ENCODE peak calls at places on chromosome 22, in nine cellular contexts. R, F, K, P, G, U, X, N and T are unnamed samples.

GRCh38 chr22:49151256-49152131 is 676.2 kb downstream of the BRD1 start:
- DNase-seq in R (no peak), F (no peak), K (no peak), P (no peak), G (no peak), U (no peak), X (no peak), N (no peak), T (no peak)

GRCh38 chr22:28244760-28245159 is 325.7 kb upstream of the PITPNB start:
- DNase-seq in R (no peak), F (no peak), K (no peak), P (no peak), G (no peak), U (no peak), X (no peak), N (no peak), T (no peak)

GRCh38 chr22:46844606-46845210 is 82.3 kb downstream of the TBC1D22A start:
- DNase-seq in R (no peak), F (no peak), K (no peak), P (no peak), G (no peak), U (no peak), X (no peak), N (no peak), T (no peak)

GRCh38 chr22:37930270-37930951 is 23.0 kb downstream of the C22orf23 start:
- DNase-seq in R (no peak), F (no peak), K (peak), P (no peak), G (peak), U (no peak), X (no peak), N (peak), T (no peak)

GRCh38 chr22:31080848-31081649 is at the start of gene SMTN:
- DNase-seq in R (peak), F (peak), K (peak), P (peak), G (peak), U (peak), X (peak), N (peak), T (peak)

GRCh38 chr22:32515074-32515473 is 40.5 kb downstream of the FBXO7 start:
- DNase-seq in R (no peak), F (no peak), K (no peak), P (no peak), G (no peak), U (no peak), X (no peak), N (no peak), T (no peak)

GRCh38 chr22:19700790-19701419 is 13.4 kb upstream of the SEPTIN5 start:
- DNase-seq in R (no peak), F (no peak), K (no peak), P (no peak), G (no peak), U (no peak), X (no peak), N (no peak), T (no peak)

GRCh38 chr22:49727881-49728563 is 99.7 kb downstream of the BRD1 start:
- DNase-seq in R (no peak), F (no peak), K (no peak), P (no peak), G (no peak), U (no peak), X (no peak), N (no peak), T (no peak)

GRCh38 chr22:18965526-18966421 is 29.7 kb upstream of the PRODH start:
- DNase-seq in R (no peak), F (no peak), K (no peak), P (no peak), G (no peak), U (no peak), X (no peak), N (no peak), T (no peak)

GRCh38 chr22:30421695-30422480 is 3.7 kb upstream of the MTFP1 start:
- DNase-seq in R (no peak), F (no peak), K (no peak), P (no peak), G (peak), U (no peak), X (no peak), N (no peak), T (no peak)